ENCODE peak calls at places on chromosomes 7 and 10, in six cellular contexts. U, Y, F, R, K and Z are unnamed samples.

GRCh38 chr10:60008816-60009215 is 102.5 kb upstream of the CCDC6 start:
- DNase-seq in U (no peak), Y (no peak), F (no peak), R (no peak), K (no peak), Z (no peak)

GRCh38 chr10:125441151-125441550 is 241.8 kb downstream of the TEX36 start:
- DNase-seq in U (no peak), Y (no peak), F (no peak), R (no peak), K (no peak), Z (no peak)

GRCh38 chr7:43112088-43112940 is at the start of gene HECW1:
- DNase-seq in U (peak; percentile 46), Y (no peak), F (no peak), R (no peak), K (no peak), Z (no peak)

GRCh38 chr10:88598060-88598459 is 11.5 kb downstream of the LIPJ start:
- DNase-seq in U (peak; percentile 44), Y (no peak), F (no peak), R (no peak), K (no peak), Z (no peak)

GRCh38 chr10:70323697-70324340 is 40.0 kb upstream of the NPFFR1 start:
- DNase-seq in U (no peak), Y (no peak), F (no peak), R (no peak), K (no peak), Z (no peak)

GRCh38 chr7:113629244-113629643 is 289.6 kb downstream of the PPP1R3A start:
- DNase-seq in U (no peak), Y (no peak), F (no peak), R (no peak), K (no peak), Z (no peak)

GRCh38 chr10:42926831-42927230 is 144.2 kb downstream of the BMS1 start:
- DNase-seq in U (no peak), Y (peak; percentile 47), F (no peak), R (no peak), K (no peak), Z (no peak)

GRCh38 chr7:146090023-146090645 is 26.5 kb upstream of the CNTNAP2 start:
- DNase-seq in U (peak; percentile 3), Y (peak; percentile 50), F (no peak), R (no peak), K (no peak), Z (no peak)

GRCh38 chr10:45091968-45092367 is 91.2 kb downstream of the ZNF22 start:
- DNase-seq in U (no peak), Y (no peak), F (no peak), R (no peak), K (no peak), Z (no peak)

GRCh38 chr7:93933190-93933589 is 11.7 kb downstream of the GNG11 start:
- DNase-seq in U (no peak), Y (no peak), F (no peak), R (no peak), K (no peak), Z (no peak)

GRCh38 chr7:30183712-30184372 is 49.1 kb downstream of the MTURN start:
- DNase-seq in U (no peak), Y (no peak), F (no peak), R (no peak), K (no peak), Z (no peak)

GRCh38 chr7:30276203-30276900 is 8.0 kb upstream of the ZNRF2 start:
- DNase-seq in U (no peak), Y (peak; percentile 77), F (no peak), R (no peak), K (no peak), Z (peak; percentile 24)

GRCh38 chr10:96588601-96589419 is 2.0 kb upstream of the TM9SF3 start:
- DNase-seq in U (peak; percentile 56), Y (no peak), F (no peak), R (no peak), K (no peak), Z (no peak)

GRCh38 chr10:72081210-72081609 is 7.1 kb downstream of the SPOCK2 start:
- DNase-seq in U (no peak), Y (no peak), F (no peak), R (no peak), K (no peak), Z (no peak)

GRCh38 chr7:2996141-2996540 is 47.5 kb downstream of the CARD11 start:
- DNase-seq in U (no peak), Y (no peak), F (no peak), R (no peak), K (no peak), Z (no peak)

GRCh38 chr10:103678104-103678526 is 177.3 kb downstream of the SH3PXD2A start:
- DNase-seq in U (peak; percentile 75), Y (peak; percentile 94), F (peak; percentile 68), R (peak; percentile 93), K (no peak), Z (peak; percentile 97)

GRCh38 chr7:131072505-131073091 is 255.1 kb upstream of the MKLN1 start:
- DNase-seq in U (no peak), Y (no peak), F (no peak), R (no peak), K (no peak), Z (no peak)

GRCh38 chr10:3542185-3542611 is 242.8 kb downstream of the KLF6 start:
- DNase-seq in U (no peak), Y (no peak), F (no peak), R (peak; percentile 63), K (no peak), Z (peak; percentile 60)

GRCh38 chr7:47503283-47503682 is 78.6 kb downstream of the TNS3 start:
- DNase-seq in U (no peak), Y (no peak), F (no peak), R (no peak), K (no peak), Z (peak; percentile 55)

GRCh38 chr7:156493942-156494341 is 146.6 kb upstream of the RNF32 start:
- DNase-seq in U (no peak), Y (no peak), F (no peak), R (no peak), K (no peak), Z (no peak)

DNA sequence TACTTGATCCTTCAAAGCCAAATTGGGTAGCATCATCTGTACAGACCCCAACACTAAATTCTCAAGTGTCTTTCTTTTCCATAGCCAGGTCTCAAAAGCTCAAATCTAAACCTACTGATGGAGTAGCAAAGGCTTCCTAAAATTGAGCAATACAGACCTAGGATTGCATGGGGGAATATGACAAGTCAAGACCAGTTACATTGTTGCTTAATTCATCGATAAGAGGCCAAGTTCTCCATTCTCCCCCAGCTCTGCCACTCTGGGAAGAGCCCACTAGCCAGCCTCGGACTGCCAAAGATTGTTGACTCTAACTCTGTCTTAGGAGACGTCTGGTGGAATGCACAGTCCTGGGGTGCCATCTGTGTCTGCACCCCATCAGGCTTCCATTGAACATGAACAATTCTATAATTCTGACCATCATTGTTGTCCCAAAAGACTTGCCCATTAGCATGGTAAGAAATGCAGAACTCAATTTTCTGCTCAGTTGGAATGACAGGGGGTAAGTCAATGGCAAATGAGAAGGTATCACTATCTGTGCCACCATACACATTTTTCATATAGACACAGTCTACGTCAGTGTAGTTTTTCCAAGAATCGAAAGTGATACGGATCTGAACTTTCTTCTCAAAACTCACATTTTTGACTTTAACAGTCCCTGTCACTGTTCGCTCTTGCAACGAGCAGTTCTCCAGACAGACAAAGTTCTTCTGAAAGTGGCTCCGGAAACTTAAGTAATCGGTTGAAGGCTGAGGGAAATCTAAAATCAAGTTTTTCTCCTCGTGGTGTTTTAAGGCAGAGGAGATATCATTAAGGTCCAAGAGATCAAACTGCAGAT is 2.9 kb downstream of the PPP1R3C start:
- DNase-seq in U (no peak), Y (no peak), F (no peak), R (no peak), K (no peak), Z (no peak)
- H3K4me3 ChIP-seq in U (no peak overlapping the region), Y (no peak overlapping the region), F (peak overlapping the region; percentile 62), R (no peak overlapping the region), K (peak overlapping the region; percentile 79), Z (peak overlapping the region; percentile 79)

DNA sequence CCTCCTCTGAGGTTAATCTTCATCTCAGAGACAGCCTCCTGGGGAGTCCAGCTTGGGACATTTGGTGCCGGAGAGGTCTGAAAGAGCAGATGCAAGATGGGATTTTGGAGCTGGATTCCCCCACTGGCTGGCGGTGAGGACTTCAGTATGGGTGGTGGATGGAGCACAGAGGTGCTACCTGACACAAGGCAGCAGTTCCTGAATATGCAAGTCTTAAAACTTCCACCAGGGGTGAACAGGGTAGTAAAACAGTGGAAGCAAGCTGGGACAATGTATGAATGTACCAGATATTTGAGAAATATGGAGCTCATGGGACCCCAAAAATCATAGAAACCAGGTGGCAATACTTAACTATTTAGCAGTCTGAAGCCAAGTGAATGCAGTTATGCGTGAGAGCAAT is 4.8 kb upstream of the TAF3 start:
- DNase-seq in U (no peak), Y (no peak), F (no peak), R (no peak), K (no peak), Z (no peak)
- TF ChIP-seq CTCF in U (peak; percentile 5), Y (no peak), F (no peak), R (no peak), K (no peak), Z (no peak)

GRCh38 chr7:111911166-111911961 is 294.8 kb downstream of the DOCK4 start:
- DNase-seq in U (no peak), Y (no peak), F (no peak), R (no peak), K (no peak), Z (no peak)

GRCh38 chr7:111914287-111914686 is 291.9 kb downstream of the DOCK4 start:
- DNase-seq in U (no peak), Y (no peak), F (no peak), R (no peak), K (no peak), Z (no peak)

DNA sequence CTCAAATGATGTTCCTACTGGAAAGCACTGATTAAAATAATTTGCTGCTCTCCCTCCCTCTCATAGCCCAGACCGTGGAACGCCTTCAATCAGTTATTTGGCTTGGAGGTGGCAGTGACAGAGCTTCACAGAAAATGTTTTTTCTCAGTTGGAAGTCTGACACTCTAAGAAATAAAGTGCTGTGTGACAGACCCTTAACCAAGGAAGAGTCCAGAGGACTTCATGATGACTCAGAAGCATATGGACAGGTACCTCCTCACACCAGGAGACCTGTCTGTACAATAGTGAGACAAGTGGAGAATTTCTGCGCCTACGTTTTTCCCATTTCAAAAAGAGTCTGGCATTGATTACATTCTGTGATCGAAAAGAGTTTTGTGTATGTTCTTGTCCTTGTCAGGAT is 295.5 kb downstream of the DOCK4 start:
- DNase-seq in U (no peak), Y (no peak), F (no peak), R (no peak), K (no peak), Z (no peak)
- H3K4me3 ChIP-seq in U (no peak overlapping the region), Y (no peak overlapping the region), F (no peak overlapping the region), R (no peak overlapping the region), K (no peak overlapping the region), Z (no peak overlapping the region)

DNA sequence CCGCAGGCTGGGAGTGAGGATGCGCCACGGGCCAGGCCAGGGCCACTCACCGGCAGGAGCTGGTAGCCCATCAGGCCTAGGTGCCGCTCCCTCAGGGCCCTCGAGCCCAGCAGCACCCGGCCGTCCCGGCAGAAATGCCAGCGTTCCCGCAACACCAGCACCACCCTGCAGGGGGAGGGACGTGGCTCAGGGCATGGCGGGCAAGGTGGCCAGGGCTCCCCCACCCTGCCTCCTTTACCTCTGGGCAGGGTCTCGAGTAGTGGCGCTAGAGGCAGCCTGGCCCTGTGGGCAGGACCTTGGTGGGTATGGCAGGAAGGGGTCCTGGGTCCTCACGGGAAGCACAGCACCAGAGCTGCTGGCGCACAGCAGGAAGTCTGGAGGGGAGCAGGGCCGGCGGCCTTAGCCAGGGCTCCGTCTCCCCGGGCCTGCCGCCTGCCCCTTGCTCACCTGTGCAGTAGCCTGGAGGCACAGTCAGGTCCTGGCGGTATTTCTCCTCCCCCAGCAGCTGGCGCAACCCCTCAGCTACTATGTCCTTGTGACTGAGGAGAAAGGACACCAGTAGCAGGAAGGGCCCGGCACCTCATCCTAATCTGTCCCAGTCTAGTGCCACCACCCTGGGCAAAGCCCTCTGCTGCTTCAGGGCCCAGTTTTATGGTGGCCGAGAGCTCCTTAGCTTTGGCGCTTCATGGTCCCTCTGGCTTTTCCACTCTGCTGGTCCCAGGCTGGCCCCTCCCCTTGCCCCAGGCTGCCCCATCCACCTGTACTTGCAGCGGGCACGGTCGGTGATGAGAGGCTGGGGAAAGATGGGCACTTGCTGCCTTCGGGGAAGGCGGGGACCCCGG is 3.5 kb downstream of the FASTK start:
- DNase-seq in U (no peak), Y (no peak), F (no peak), R (no peak), K (no peak), Z (no peak)
- TF ChIP-seq CTCF in U (peak; percentile 30), Y (peak; percentile 10), F (no peak), R (peak; percentile 42), K (no peak), Z (peak; percentile 49)